ENCODE peak calls at places on chromosome 2, in four cellular contexts. Q is psoas muscle, R is astrocyte, P is hepatocyte. V is an unnamed sample. For H3K9me3, the result is how much of the 10 kb centered on the place peaks cover.

GRCh38 chr2:8090748-8091700 is 590.8 kb upstream of the ID2 start:
- DNase-seq in R (peak), P (peak), Q (peak), V (peak)

GRCh38 chr2:29063646-29064372 is 10.5 kb downstream of the PCARE start:
- DNase-seq in Q (no peak), R (peak), P (no peak), V (peak)

GRCh38 chr2:23836971-23837565 is 89.9 kb downstream of the ATAD2B start:
- DNase-seq in P (no peak), Q (no peak), R (no peak), V (no peak)

GRCh38 chr2:112482309-112483046 is 522 bp downstream of the TTL start:
- DNase-seq in P (peak), Q (peak), R (peak), V (no peak)

GRCh38 chr2:46008082-46008870 is 288.9 kb upstream of the EPAS1 start:
- DNase-seq in Q (no peak), P (no peak), R (peak), V (no peak)

GRCh38 chr2:226802573-226802972 is 3.0 kb upstream of the IRS1 start:
- DNase-seq in Q (no peak), R (peak), P (peak), V (no peak)

GRCh38 chr2:225889452-225889851 is 489.9 kb downstream of the NYAP2 start:
- DNase-seq in P (peak), Q (no peak), R (peak), V (peak)

GRCh38 chr2:189360861-189361260 is 80.4 kb upstream of the WDR75 start:
- DNase-seq in Q (no peak), R (no peak), P (no peak), V (no peak)

GRCh38 chr2:45578056-45578843 is 32.8 kb downstream of the SRBD1 start:
- DNase-seq in Q (no peak), R (peak), P (peak), V (no peak)

GRCh38 chr2:149598014-149598395 is 10.4 kb upstream of the MMADHC start:
- DNase-seq in Q (no peak), P (peak), R (no peak), V (no peak)

GRCh38 chr2:191050640-191050987 is 36.6 kb upstream of the STAT1 start:
- DNase-seq in Q (no peak), P (peak), R (peak), V (no peak)

GRCh38 chr2:234873103-234873827 is 78.6 kb upstream of the SH3BP4 start:
- DNase-seq in P (no peak), Q (no peak), R (no peak), V (no peak)

GRCh38 chr2:120683701-120684100 is 52.0 kb upstream of the GLI2 start:
- DNase-seq in R (no peak), Q (no peak), P (no peak), V (no peak)

GRCh38 chr2:201806442-201806841 is at the start of gene CDK15:
- DNase-seq in Q (no peak), P (peak), R (peak), V (no peak)

GRCh38 chr2:141927536-141927935 is 203.3 kb downstream of the LRP1B start:
- DNase-seq in Q (no peak), P (no peak), R (peak), V (no peak)

GRCh38 chr2:39522518-39522877 is 85.4 kb upstream of the MAP4K3 start:
- DNase-seq in Q (no peak), R (no peak), P (no peak), V (no peak)

GRCh38 chr2:147099845-147100244 is 745.0 kb upstream of the ACVR2A start:
- DNase-seq in P (no peak), R (no peak), Q (no peak), V (no peak)

GRCh38 chr2:83665154-83665553 is 793.9 kb downstream of the SUCLG1 start:
- DNase-seq in Q (no peak), P (no peak), R (no peak), V (no peak)

GRCh38 chr2:21422050-21422449 is 298.3 kb downstream of the TDRD15 start:
- DNase-seq in Q (no peak), P (peak), R (no peak), V (no peak)

GRCh38 chr2:27134781-27135470 is 490 bp upstream of the PREB start:
- DNase-seq in Q (no peak), R (no peak), P (no peak), V (no peak)

GRCh38 chr2:107585851-107586250 is 240.8 kb upstream of the RGPD4 start:
- DNase-seq in P (no peak), Q (no peak), R (peak), V (no peak)

GRCh38 chr2:31384771-31385276 is 29.7 kb downstream of the XDH start:
- DNase-seq in R (peak), Q (no peak), P (no peak), V (peak)

GRCh38 chr2:200394045-200394444 is 87.6 kb downstream of the SPATS2L start:
- DNase-seq in Q (no peak), R (no peak), P (no peak), V (no peak)

GRCh38 chr2:215505044-215505786 is 69.3 kb upstream of the FN1 start:
- DNase-seq in P (peak), R (peak), Q (no peak), V (peak)

GRCh38 chr2:238024986-238025385 is 35.8 kb upstream of the SCLY start:
- DNase-seq in Q (no peak), P (no peak), R (peak), V (peak)

GRCh38 chr2:10000541-10000940 is 42.8 kb upstream of the KLF11 start:
- DNase-seq in Q (no peak), P (no peak), R (no peak), V (no peak)

GRCh38 chr2:74831693-74832530 is 2.0 kb upstream of the HK2 start:
- DNase-seq in P (peak), Q (no peak), R (no peak), V (no peak)

GRCh38 chr2:141062443-141062842 is 1068.4 kb downstream of the LRP1B start:
- DNase-seq in Q (no peak), R (peak), P (no peak), V (no peak)

GRCh38 chr2:157349949-157350510 is 24.4 kb upstream of the ERMN start:
- DNase-seq in P (no peak), R (no peak), Q (no peak), V (no peak)

GRCh38 chr2:202064206-202064880 is 8.7 kb upstream of the KIAA2012 start:
- DNase-seq in R (peak), Q (no peak), P (peak), V (peak)

GRCh38 chr2:64143154-64144056 is 815 bp downstream of the PELI1 start:
- DNase-seq in Q (peak), P (peak), R (peak), V (no peak)

GRCh38 chr2:120331903-120332302 is 14.0 kb upstream of the INHBB start:
- DNase-seq in P (no peak), Q (no peak), R (no peak), V (no peak)

GRCh38 chr2:49616800-49617199 is 462.5 kb upstream of the FSHR start:
- DNase-seq in R (peak), P (peak), Q (no peak), V (no peak)

GRCh38 chr2:112692496-112692911 is 28.3 kb upstream of the NT5DC4 start:
- DNase-seq in Q (no peak), R (peak), P (peak), V (peak)

GRCh38 chr2:67854103-67854502 is 208.7 kb downstream of the C1D start:
- DNase-seq in Q (no peak), P (peak), R (no peak), V (no peak)

GRCh38 chr2:130894326-130894942 is 57.7 kb downstream of the ARHGEF4 start:
- DNase-seq in R (no peak), P (no peak), Q (no peak), V (no peak)
- H3K9me3 ChIP-seq in R (under half), P (under half), Q (under half), V (under half)

GRCh38 chr2:186542002-186542401 is 47.9 kb upstream of the ITGAV start:
- DNase-seq in Q (no peak), R (no peak), P (no peak), V (no peak)

GRCh38 chr2:186544255-186544675 is 45.6 kb upstream of the ITGAV start:
- DNase-seq in P (peak), Q (no peak), R (peak), V (peak)

GRCh38 chr2:186546842-186547241 is 43.0 kb upstream of the ITGAV start:
- DNase-seq in Q (no peak), P (no peak), R (peak), V (no peak)

GRCh38 chr2:186540971-186541370 is 48.9 kb upstream of the ITGAV start:
- DNase-seq in R (peak), Q (no peak), P (no peak), V (no peak)

GRCh38 chr2:186543561-186544131 is 46.2 kb upstream of the ITGAV start:
- DNase-seq in R (peak), Q (no peak), P (peak), V (peak)
- H3K27ac ChIP-seq in R (peak), Q (peak), P (peak), V (peak)

GRCh38 chr2:152335016-152335850 is at the start of gene FMNL2:
- DNase-seq in Q (peak), R (peak), P (peak), V (peak)
- TF ChIP-seq CTCF in Q (no peak), R (no peak), P (peak), V (peak)

DNA sequence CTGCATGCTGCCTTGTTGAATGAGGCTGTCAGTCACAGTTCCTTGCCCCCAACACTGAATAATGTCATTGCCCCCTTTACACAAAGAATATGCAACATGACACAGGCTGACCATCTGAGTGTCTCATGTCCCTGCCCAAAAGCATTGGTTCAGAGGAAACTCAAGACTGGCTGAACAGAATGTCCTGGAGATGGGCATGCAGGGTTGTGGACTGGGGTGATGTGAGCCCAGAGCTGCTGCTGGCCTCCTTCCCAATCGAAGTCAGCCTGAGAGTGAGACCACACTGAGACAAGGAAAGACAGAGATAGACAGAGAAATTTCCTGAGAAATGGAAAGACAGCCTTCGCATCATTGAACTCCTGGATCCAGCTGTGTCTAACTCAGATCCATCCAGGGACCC is 110.1 kb downstream of the PID1 start:
- DNase-seq in P (no peak), R (no peak), Q (no peak), V (no peak)
- H3K9me3 ChIP-seq in P (under half), R (under half), Q (under half), V (under half)

DNA sequence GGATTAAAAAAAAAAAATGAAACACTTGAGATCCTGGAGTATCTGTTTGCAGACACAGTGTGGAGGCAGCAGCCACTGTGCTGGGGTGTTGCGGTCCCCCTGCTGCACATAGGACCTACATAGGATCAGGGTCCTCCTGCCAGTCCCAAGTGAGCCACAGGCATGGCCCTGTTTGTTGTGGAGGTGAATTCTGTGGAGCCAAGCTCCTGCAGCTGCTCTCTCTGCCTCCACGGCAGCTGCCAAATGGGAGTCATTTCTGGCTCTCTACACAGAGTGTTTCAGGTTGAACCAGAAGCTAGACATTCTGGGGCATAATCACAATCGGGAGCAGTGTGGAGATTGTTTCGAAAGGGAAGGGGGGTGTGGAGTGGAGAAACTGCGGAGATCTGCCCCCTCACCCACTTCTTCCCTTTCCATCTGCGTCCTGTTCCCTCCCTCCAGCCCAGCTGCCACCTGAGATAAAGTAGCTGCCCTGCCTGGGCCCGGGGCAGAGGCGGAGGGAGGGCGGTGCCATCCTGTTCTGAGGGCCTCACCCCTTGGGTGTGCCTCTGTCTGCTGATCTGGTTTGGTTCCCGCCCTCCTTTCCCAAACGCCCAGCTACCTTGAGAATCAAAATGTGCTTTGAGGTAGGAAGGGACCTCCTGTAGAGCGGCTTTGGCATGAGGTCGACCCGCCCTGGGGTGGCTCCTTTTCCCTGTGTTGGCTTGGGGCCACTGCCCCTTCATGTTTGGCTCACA is 139.4 kb downstream of the WDSUB1 start:
- DNase-seq in P (no peak), Q (no peak), R (no peak), V (no peak)
- H3K27ac ChIP-seq in P (no peak), Q (no peak), R (no peak), V (no peak)

DNA sequence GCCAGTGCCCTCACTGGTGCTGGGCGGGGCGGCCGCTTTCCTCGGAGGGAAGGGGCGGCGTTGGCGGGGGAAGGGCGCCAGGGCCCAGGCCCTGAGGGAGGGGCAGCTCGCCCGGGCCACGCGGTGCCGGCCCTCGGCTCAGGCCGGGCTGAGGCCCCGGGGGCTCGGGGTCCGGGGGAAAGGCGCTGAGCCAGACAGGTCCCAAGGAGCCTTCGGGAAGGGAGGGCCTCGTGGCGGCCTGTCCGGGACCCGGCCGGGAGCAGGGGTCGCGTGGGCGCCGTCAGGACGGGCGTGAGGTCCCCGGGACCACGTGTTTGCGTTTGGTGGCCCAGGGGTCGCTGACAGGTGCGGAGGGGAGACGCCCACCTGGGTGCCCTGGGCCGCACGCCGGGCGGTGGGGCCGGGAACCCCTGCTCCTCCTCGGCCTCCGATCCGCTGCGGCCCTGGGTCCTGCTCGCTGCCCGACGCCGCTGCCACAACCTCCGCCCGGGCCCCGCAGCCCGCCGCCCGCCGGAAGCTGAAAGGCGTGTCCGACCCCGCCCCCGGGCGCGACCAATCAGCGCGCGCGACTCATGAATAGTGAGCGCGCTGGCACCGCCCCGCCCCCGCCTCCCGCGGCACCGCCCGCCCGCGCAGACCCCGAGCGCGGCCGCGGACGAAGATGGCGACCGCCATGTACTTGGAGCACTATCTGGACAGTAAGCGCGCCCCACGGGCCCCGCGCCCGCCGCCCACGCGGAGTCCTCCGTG is at the start of gene ING5:
- DNase-seq in P (peak), Q (peak), R (peak), V (peak)
- TF ChIP-seq CTCF in P (no peak), Q (no peak), R (no peak), V (no peak)

GRCh38 chr2:236840857-236841256 is 244.8 kb upstream of the COPS8 start:
- DNase-seq in Q (no peak), R (no peak), P (no peak), V (no peak)
- H3K9me3 ChIP-seq in Q (under half), R (under half), P (under half), V (under half)

V was measured in AG04450.